ENCODE peak calls at places on chromosomes 3 and 15, in seven cellular contexts. E is IMR-90; X is neural progenitor cell; Y is CD4-positive, CD25-positive, alpha-beta regulatory T cell; B is brain microvascular endothelial cell; H is CD8-positive, alpha-beta T cell; C is foreskin fibroblast. N is an unnamed sample.

GRCh38 chr15:79064496-79064895 is 26.1 kb downstream of the RASGRF1 start:
- DNase-seq in X (no peak), Y (no peak), H (no peak), E (no peak), C (no peak), B (no peak), N (no peak)

GRCh38 chr3:141738636-141739363 is 702 bp downstream of the RNF7 start:
- DNase-seq in Y (peak; percentile 69), H (no peak), B (peak; percentile 30), E (peak; percentile 64), X (peak; percentile 41), C (peak; percentile 28), N (peak; percentile 46)

GRCh38 chr3:98779936-98780335 is 16.8 kb downstream of the ST3GAL6 start:
- DNase-seq in B (peak; percentile 85), E (peak; percentile 62), C (no peak), H (no peak), Y (no peak), X (no peak), N (no peak)

GRCh38 chr15:90040618-90041017 is 39.5 kb downstream of the ZNF710 start:
- DNase-seq in Y (no peak), E (no peak), B (no peak), X (no peak), H (no peak), C (no peak), N (no peak)

GRCh38 chr3:197486861-197487260 is 68.9 kb downstream of the BDH1 start:
- DNase-seq in Y (no peak), B (no peak), H (no peak), X (no peak), E (no peak), C (no peak), N (no peak)

GRCh38 chr3:97882975-97883598 is 61.3 kb downstream of the CRYBG3 start:
- DNase-seq in C (peak; percentile 39), B (peak; percentile 73), Y (peak; percentile 21), E (peak; percentile 66), H (no peak), X (no peak), N (peak; percentile 8)

GRCh38 chr15:49901867-49902775 is 216.9 kb downstream of the ATP8B4 start:
- DNase-seq in Y (no peak), X (no peak), C (peak; percentile 15), B (peak; percentile 34), H (no peak), E (peak; percentile 65), N (no peak)

GRCh38 chr3:171791695-171792082 is 18.6 kb downstream of the PLD1 start:
- DNase-seq in H (no peak), E (peak; percentile 70), B (peak; percentile 55), C (peak; percentile 70), X (no peak), Y (no peak), N (no peak)

GRCh38 chr15:27844018-27844666 is 255.0 kb downstream of the OCA2 start:
- DNase-seq in E (peak; percentile 82), C (peak; percentile 84), B (peak; percentile 63), Y (no peak), X (no peak), H (no peak), N (no peak)

GRCh38 chr15:38076806-38077205 is 142.4 kb downstream of the TMCO5A start:
- DNase-seq in B (no peak), X (peak; percentile 70), C (no peak), H (no peak), E (no peak), Y (no peak), N (no peak)

GRCh38 chr15:66722757-66723540 is 20.9 kb downstream of the SMAD6 start:
- DNase-seq in C (no peak), X (no peak), B (no peak), Y (no peak), E (no peak), H (no peak), N (peak; percentile 74)
- H3K4me3 ChIP-seq in C (no peak overlapping the region), X (no peak overlapping the region), B (no peak overlapping the region), Y (no peak overlapping the region), E (no peak overlapping the region), H (no peak overlapping the region), N (no peak overlapping the region)

GRCh38 chr15:29539736-29540135 is 270.1 kb upstream of the NSMCE3 start:
- DNase-seq in B (no peak), E (no peak), X (no peak), C (no peak), H (no peak), Y (no peak), N (no peak)
- H3K4me3 ChIP-seq in B (no peak overlapping the region), E (no peak overlapping the region), X (no peak overlapping the region), C (no peak overlapping the region), H (no peak overlapping the region), Y (no peak overlapping the region), N (no peak overlapping the region)

GRCh38 chr3:4720316-4721075 is 227.3 kb downstream of the ITPR1 start:
- DNase-seq in X (peak; percentile 67), B (peak; percentile 77), C (no peak), E (peak; percentile 71), H (no peak), Y (peak; percentile 60), N (peak; percentile 44)

GRCh38 chr3:4722103-4722502 is 229.0 kb downstream of the ITPR1 start:
- DNase-seq in C (no peak), H (no peak), Y (peak; percentile 72), E (peak; percentile 73), X (no peak), B (peak; percentile 83), N (peak; percentile 47)

GRCh38 chr3:4719011-4719649 is 226.0 kb downstream of the ITPR1 start:
- DNase-seq in C (no peak), Y (no peak), B (no peak), X (peak; percentile 41), E (peak; percentile 67), H (no peak), N (no peak)

GRCh38 chr3:4723921-4724698 is 231.0 kb downstream of the ITPR1 start:
- DNase-seq in H (no peak), C (no peak), B (no peak), Y (no peak), X (no peak), E (no peak), N (no peak)

GRCh38 chr3:4721511-4721911 is 228.4 kb downstream of the ITPR1 start:
- DNase-seq in B (peak; percentile 92), C (peak; percentile 65), E (peak; percentile 95), Y (no peak), X (no peak), H (no peak), N (no peak)
- H3K4me3 ChIP-seq in B (no peak overlapping the region), C (no peak overlapping the region), E (no peak overlapping the region), Y (no peak overlapping the region), X (no peak overlapping the region), H (no peak overlapping the region), N (no peak overlapping the region)

GRCh38 chr3:174859109-174859735 is at the start of gene NAALADL2:
- DNase-seq in C (no peak), H (no peak), X (no peak), Y (no peak), E (no peak), B (no peak), N (no peak)
- H3K4me3 ChIP-seq in C (no peak within 1 kb of the TSS), H (no peak within 1 kb of the TSS), X (no peak within 1 kb of the TSS), Y (no peak within 1 kb of the TSS), E (no peak within 1 kb of the TSS), B (no peak within 1 kb of the TSS), N (no peak within 1 kb of the TSS)

GRCh38 chr15:62895139-62895866 is 147.2 kb upstream of the TPM1 start:
- DNase-seq in H (no peak), C (peak; percentile 55), B (peak; percentile 94), Y (no peak), E (peak; percentile 88), X (no peak), N (no peak)

GRCh38 chr15:62896969-62897486 is 145.5 kb upstream of the TPM1 start:
- DNase-seq in C (peak; percentile 98), H (no peak), X (peak; percentile 51), E (peak; percentile 99), B (peak; percentile 100), Y (no peak), N (no peak)

GRCh38 chr15:62896380-62896866 is 146.1 kb upstream of the TPM1 start:
- DNase-seq in X (no peak), B (peak; percentile 31), C (no peak), E (no peak), Y (no peak), H (no peak), N (no peak)

GRCh38 chr15:62894322-62895085 is 148.0 kb upstream of the TPM1 start:
- DNase-seq in Y (no peak), H (no peak), C (no peak), E (peak; percentile 28), B (peak; percentile 21), X (no peak), N (no peak)

DNA sequence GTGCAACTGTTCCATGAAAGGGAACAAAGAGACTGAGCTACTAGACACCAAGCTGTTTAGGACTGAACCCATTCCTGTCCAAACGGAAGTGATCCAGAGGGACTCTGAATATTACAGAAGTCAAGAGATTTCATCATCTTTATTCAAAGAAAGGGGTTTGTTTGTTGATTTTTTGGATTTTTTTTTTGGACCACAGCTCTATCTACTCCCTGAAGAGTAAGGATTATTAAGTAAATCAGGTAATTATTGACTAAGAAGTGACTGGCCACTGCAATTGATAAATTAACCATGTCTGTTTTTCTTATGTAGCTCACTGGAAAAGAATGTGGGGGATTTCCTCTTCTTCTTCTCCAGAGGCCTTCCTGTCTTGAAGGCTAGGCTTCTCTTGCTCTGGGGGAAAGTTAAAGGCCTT is 146.6 kb upstream of the TPM1 start:
- DNase-seq in C (peak; percentile 64), E (peak; percentile 95), X (no peak), Y (no peak), H (no peak), B (peak; percentile 59), N (no peak)
- H3K4me3 ChIP-seq in C (no peak overlapping the region), E (no peak overlapping the region), X (no peak overlapping the region), Y (no peak overlapping the region), H (no peak overlapping the region), B (no peak overlapping the region), N (no peak overlapping the region)

DNA sequence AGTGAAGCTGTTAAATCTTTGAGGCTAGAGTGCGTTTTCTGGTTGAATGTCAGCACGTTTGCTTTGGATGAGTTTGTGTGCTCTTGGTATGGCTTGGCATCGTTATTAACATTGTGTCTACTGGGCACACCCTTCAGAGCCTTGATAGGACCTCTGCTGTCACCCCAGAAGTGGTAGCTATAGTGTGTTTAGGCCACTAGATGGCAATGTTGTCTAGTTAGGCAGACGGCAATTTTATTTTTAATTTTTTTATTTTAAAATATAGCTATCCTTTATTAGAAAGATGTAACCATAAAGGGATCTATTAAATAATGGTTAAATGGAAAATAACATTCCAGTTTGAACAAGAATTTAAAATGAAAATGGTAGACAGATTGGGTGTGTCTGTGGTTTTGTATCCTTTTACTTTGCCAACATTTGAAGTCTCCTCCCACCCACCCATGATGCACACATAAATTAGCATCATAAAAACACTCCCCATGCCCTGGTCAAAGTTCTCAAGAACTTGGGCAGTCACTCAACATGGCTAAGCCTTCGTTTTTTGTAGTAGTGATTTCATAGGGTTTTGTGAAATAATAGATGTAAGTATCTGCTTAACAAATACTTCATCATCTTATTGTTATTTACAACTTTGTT is 200.7 kb downstream of the KCNH8 start:
- DNase-seq in X (peak; percentile 48), Y (peak; percentile 33), B (peak; percentile 46), E (peak; percentile 1), C (peak; percentile 0), H (no peak), N (peak; percentile 24)
- H3K4me3 ChIP-seq in X (no peak overlapping the region), Y (no peak overlapping the region), B (no peak overlapping the region), E (no peak overlapping the region), C (no peak overlapping the region), H (no peak overlapping the region), N (no peak overlapping the region)

GRCh38 chr15:76930831-76931396 is 635 bp upstream of the RCN2 start:
- DNase-seq in C (no peak), Y (no peak), B (no peak), E (no peak), H (no peak), X (no peak), N (peak; percentile 15)
- H3K4me3 ChIP-seq in C (peak overlapping the region; percentile 55), Y (peak overlapping the region; percentile 81), B (peak overlapping the region; percentile 70), E (peak overlapping the region; percentile 66), H (peak overlapping the region; percentile 63), X (peak overlapping the region; percentile 98), N (peak overlapping the region; percentile 82)